ENCODE peak calls at places on chromosomes 1 and 21, in nine cellular contexts. L, W, D, T, U, Y, Q, G and P are unnamed samples. For H3K27me3 and H3K4me1, the result is how much of the 10 kb centered on the place peaks cover.

GRCh38 chr1:9784508-9785133 is 39.1 kb downstream of the CLSTN1 start:
- DNase-seq in U (no peak), L (peak), W (peak), G (peak), D (peak), T (peak), Q (no peak), Y (peak), P (peak)

GRCh38 chr21:39430457-39430856 is 15.1 kb downstream of the LCA5L start:
- DNase-seq in W (no peak), Q (no peak), Y (no peak), G (peak), L (no peak), D (no peak), U (no peak), T (peak), P (peak)

GRCh38 chr1:8347635-8348034 is 29.7 kb downstream of the SLC45A1 start:
- DNase-seq in Y (no peak), D (no peak), G (no peak), L (no peak), Q (no peak), W (no peak), U (no peak), T (no peak), P (no peak)

GRCh38 chr1:31712041-31712440 is 8.2 kb upstream of the COL16A1 start:
- DNase-seq in G (no peak), D (no peak), W (no peak), U (no peak), T (no peak), L (no peak), Q (no peak), Y (peak), P (no peak)

GRCh38 chr1:52348704-52349301 is 17.2 kb downstream of the CC2D1B start:
- DNase-seq in L (no peak), G (peak), T (peak), Y (no peak), W (peak), D (no peak), Q (no peak), U (peak), P (no peak)

GRCh38 chr1:107877749-107878148 is 87.2 kb downstream of the VAV3 start:
- DNase-seq in W (no peak), G (no peak), Q (no peak), Y (no peak), D (no peak), L (no peak), U (no peak), T (no peak), P (no peak)

GRCh38 chr1:109084563-109085517 is 5.7 kb upstream of the TMEM167B start:
- DNase-seq in G (no peak), W (peak), D (no peak), Y (peak), Q (no peak), L (no peak), U (no peak), T (no peak), P (no peak)

GRCh38 chr21:34603002-34603709 is 11.8 kb downstream of the RCAN1 start:
- DNase-seq in D (peak), Q (peak), T (peak), W (peak), U (peak), L (peak), Y (peak), G (peak), P (peak)

GRCh38 chr1:114156538-114157274 is 3.0 kb upstream of the SYT6 start:
- DNase-seq in W (no peak), D (no peak), T (peak), Q (no peak), G (peak), Y (no peak), L (no peak), U (no peak), P (no peak)

GRCh38 chr1:227895828-227896685 is 51.7 kb downstream of the WNT9A start:
- DNase-seq in W (no peak), T (peak), Y (peak), U (peak), Q (peak), G (peak), D (no peak), L (no peak), P (no peak)

GRCh38 chr1:199574949-199575348 is 452.6 kb upstream of the NR5A2 start:
- DNase-seq in D (no peak), U (no peak), Y (no peak), Q (no peak), G (no peak), W (no peak), L (no peak), T (no peak), P (no peak)

GRCh38 chr1:92909321-92909720 is 51.9 kb downstream of the DIPK1A start:
- DNase-seq in W (peak), T (no peak), Q (no peak), G (no peak), Y (peak), L (no peak), D (no peak), U (no peak), P (no peak)

GRCh38 chr1:98315309-98315708 is 346.2 kb upstream of the SNX7 start:
- DNase-seq in U (no peak), Q (no peak), T (no peak), G (no peak), L (no peak), W (peak), D (no peak), Y (peak), P (no peak)

GRCh38 chr1:172351761-172352161 is 68.7 kb upstream of the C1orf105 start:
- DNase-seq in L (no peak), W (peak), D (no peak), Y (peak), U (no peak), Q (no peak), T (no peak), G (no peak), P (no peak)

GRCh38 chr1:36224537-36225297 is 474 bp downstream of the THRAP3 start:
- DNase-seq in Q (peak), U (peak), T (peak), W (peak), Y (peak), G (peak), L (no peak), D (peak), P (peak)

GRCh38 chr1:234886081-234886874 is 242.4 kb downstream of the TOMM20 start:
- DNase-seq in Q (peak), Y (no peak), D (no peak), L (no peak), T (no peak), W (no peak), G (no peak), U (peak), P (no peak)

GRCh38 chr1:26200413-26200812 is 10.0 kb downstream of the CATSPER4 start:
- DNase-seq in Q (no peak), T (no peak), G (no peak), U (no peak), Y (no peak), L (no peak), D (no peak), W (no peak), P (no peak)
- H3K27me3 ChIP-seq in Q (under half), T (under half), G (under half), U (under half), Y (under half), L (under half), D (under half), W (under half), P (under half)

GRCh38 chr1:44787506-44787905 is 464 bp downstream of the BEST4 start:
- DNase-seq in Y (no peak), Q (no peak), W (no peak), D (no peak), G (no peak), L (no peak), U (no peak), T (peak), P (no peak)
- H3K4me1 ChIP-seq in Y (under half), Q (under half), W (under half), D (under half), G (under half), L (under half), U (under half), T (under half), P (under half)

GRCh38 chr1:18611311-18611710 is 19.3 kb upstream of the PAX7 start:
- DNase-seq in Y (no peak), G (no peak), D (no peak), L (no peak), U (no peak), Q (no peak), T (no peak), W (no peak), P (no peak)

GRCh38 chr1:18612088-18612487 is 18.6 kb upstream of the PAX7 start:
- DNase-seq in Q (no peak), Y (no peak), G (no peak), L (no peak), T (no peak), W (no peak), U (no peak), D (no peak), P (no peak)

GRCh38 chr1:18607289-18607760 is 23.3 kb upstream of the PAX7 start:
- DNase-seq in Q (no peak), U (no peak), G (no peak), D (no peak), T (no peak), W (no peak), L (no peak), Y (no peak), P (no peak)

GRCh38 chr1:18606443-18607288 is 24.0 kb upstream of the PAX7 start:
- DNase-seq in Y (no peak), Q (no peak), G (no peak), T (no peak), L (no peak), D (no peak), U (no peak), W (no peak), P (no peak)

GRCh38 chr1:18608534-18608933 is 22.1 kb upstream of the PAX7 start:
- DNase-seq in Y (no peak), Q (no peak), D (no peak), L (no peak), T (no peak), G (no peak), W (peak), U (no peak), P (no peak)
- H3K27me3 ChIP-seq in Y (under half), Q (under half), D (under half), L (half or more), T (under half), G (half or more), W (under half), U (under half), P (under half)

GRCh38 chr1:24946861-24947658 is 17.0 kb upstream of the RUNX3 start:
- DNase-seq in Y (peak), L (no peak), T (no peak), Q (no peak), G (no peak), D (no peak), U (no peak), W (no peak), P (no peak)
- H3K4me1 ChIP-seq in Y (under half), L (under half), T (under half), Q (under half), G (under half), D (under half), U (under half), W (under half), P (under half)

GRCh38 chr1:3730556-3731247 is 21.5 kb upstream of the CCDC27 start:
- DNase-seq in G (no peak), L (no peak), U (no peak), Q (no peak), W (no peak), Y (no peak), D (no peak), T (no peak), P (no peak)
- H3K27me3 ChIP-seq in G (under half), L (under half), U (under half), Q (under half), W (under half), Y (under half), D (under half), T (under half), P (under half)

DNA sequence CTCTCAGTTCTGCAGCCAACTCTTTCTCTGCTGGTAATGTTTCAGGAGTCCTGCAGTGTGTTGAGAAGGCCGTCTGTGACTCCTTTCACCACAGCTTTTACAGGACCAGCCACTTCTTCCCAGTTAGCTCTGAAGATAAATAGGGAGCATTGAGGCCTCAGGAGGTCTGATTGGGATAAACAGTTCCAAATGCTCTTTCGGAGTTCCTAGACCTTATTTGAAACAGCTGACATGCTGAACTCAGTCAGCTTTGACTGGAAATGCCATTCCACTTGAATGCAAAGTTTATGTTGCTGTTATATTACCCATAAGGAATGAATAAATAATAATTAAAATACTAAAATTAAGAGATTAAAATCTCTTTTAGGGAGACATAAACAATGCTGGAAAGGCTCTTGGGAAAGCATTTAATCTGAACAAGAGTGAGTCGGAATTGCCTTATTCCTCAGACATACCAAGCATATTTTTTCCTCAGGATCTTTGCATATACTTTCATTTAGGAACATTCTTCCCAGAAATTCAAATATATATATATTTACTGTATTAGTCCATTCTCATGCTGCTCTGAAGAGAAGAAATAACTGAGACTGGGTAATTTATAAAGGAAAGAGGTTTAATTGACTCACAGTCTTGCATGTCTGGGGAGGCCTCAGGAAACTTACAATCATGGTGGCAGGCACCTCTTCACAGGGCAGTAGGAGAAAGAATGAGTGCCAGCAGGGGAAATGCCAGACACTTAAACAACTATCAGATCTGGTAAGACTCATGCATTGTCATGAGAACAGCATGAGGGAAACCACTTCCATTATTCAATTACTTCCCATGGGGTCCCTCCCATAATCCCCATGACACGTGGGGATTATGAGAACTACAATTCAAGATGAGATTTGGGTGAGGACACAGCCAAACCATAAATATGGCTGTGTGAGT is 318.1 kb upstream of the PLXNA2 start:
- DNase-seq in T (no peak), Y (no peak), U (no peak), W (no peak), L (no peak), D (no peak), G (no peak), Q (no peak), P (no peak)
- H3K4me1 ChIP-seq in T (under half), Y (under half), U (under half), W (under half), L (under half), D (under half), G (under half), Q (under half), P (under half)